ENCODE peak calls at places on chromosomes 5 and 9, in seven cellular contexts. W is cardiac fibroblast, B is hepatocyte, Q is fibroblast of the aortic adventitia, X is lower leg skin, O is fibroblast of pulmonary artery, V is K562. M is an unnamed sample.

GRCh38 chr5:64836190-64836750 is 67.5 kb downstream of the CWC27 start:
- DNase-seq in W (no peak), B (no peak), Q (peak), X (no peak), O (peak), V (no peak), M (no peak)

GRCh38 chr5:140145818-140146522 is 20.2 kb downstream of the IGIP start:
- DNase-seq in W (peak), B (peak), Q (peak), X (peak), O (peak), V (peak), M (peak)

GRCh38 chr9:94906181-94906580 is 179.7 kb downstream of the AOPEP start:
- DNase-seq in W (no peak), B (no peak), Q (no peak), X (no peak), O (no peak), V (no peak), M (no peak)

GRCh38 chr5:38926121-38926520 is 80.3 kb downstream of the OSMR start:
- DNase-seq in W (peak), B (no peak), Q (no peak), X (no peak), O (peak), V (no peak), M (peak)

GRCh38 chr5:116908537-116908936 is 333.9 kb upstream of the SEMA6A start:
- DNase-seq in W (no peak), B (no peak), Q (no peak), X (no peak), O (no peak), V (no peak), M (no peak)

GRCh38 chr9:15096959-15097358 is 186.7 kb upstream of the FREM1 start:
- DNase-seq in W (no peak), B (no peak), Q (no peak), X (no peak), O (no peak), V (no peak), M (no peak)

GRCh38 chr5:77316871-77317661 is 106.6 kb downstream of the PDE8B start:
- DNase-seq in W (peak), B (no peak), Q (no peak), X (no peak), O (no peak), V (no peak), M (peak)

GRCh38 chr9:77766587-77766986 is 118.5 kb upstream of the GNA14 start:
- DNase-seq in W (no peak), B (no peak), Q (no peak), X (no peak), O (no peak), V (no peak), M (no peak)

GRCh38 chr5:77991084-77991483 is 214.9 kb upstream of the TBCA start:
- DNase-seq in W (no peak), B (no peak), Q (no peak), X (no peak), O (no peak), V (no peak), M (no peak)

GRCh38 chr5:143880178-143880577 is 68.2 kb downstream of the HMHB1 start:
- DNase-seq in W (no peak), B (no peak), Q (no peak), X (no peak), O (no peak), V (no peak), M (no peak)

GRCh38 chr9:130172858-130173461 is 756 bp downstream of the NCS1 start:
- DNase-seq in W (no peak), B (peak), Q (no peak), X (no peak), O (no peak), V (peak), M (peak)

GRCh38 chr9:85741112-85741874 is 461 bp downstream of the AGTPBP1 start:
- DNase-seq in W (peak), B (peak), Q (peak), X (peak), O (peak), V (peak), M (peak)

GRCh38 chr5:84425365-84425764 is 40.7 kb upstream of the EDIL3 start:
- DNase-seq in W (no peak), B (no peak), Q (no peak), X (no peak), O (no peak), V (no peak), M (no peak)

GRCh38 chr9:98333703-98334582 is 78.5 kb upstream of the TBC1D2 start:
- DNase-seq in W (peak), B (no peak), Q (peak), X (peak), O (peak), V (peak), M (peak)

GRCh38 chr9:76900884-76901440 is 5.0 kb downstream of the PRUNE2 start:
- DNase-seq in W (peak), B (no peak), Q (no peak), X (no peak), O (no peak), V (no peak), M (no peak)

GRCh38 chr5:151757233-151758140 is 944 bp downstream of the ATOX1 start:
- DNase-seq in W (no peak), B (peak), Q (no peak), X (no peak), O (no peak), V (peak), M (peak)

GRCh38 chr9:132369421-132369820 is 14.6 kb upstream of the SETX start:
- DNase-seq in W (no peak), B (no peak), Q (no peak), X (no peak), O (no peak), V (no peak), M (no peak)
- H3K4me3 ChIP-seq in W (no peak), B (no peak), Q (no peak), X (no peak), O (no peak), V (no peak), M (no peak)

DNA sequence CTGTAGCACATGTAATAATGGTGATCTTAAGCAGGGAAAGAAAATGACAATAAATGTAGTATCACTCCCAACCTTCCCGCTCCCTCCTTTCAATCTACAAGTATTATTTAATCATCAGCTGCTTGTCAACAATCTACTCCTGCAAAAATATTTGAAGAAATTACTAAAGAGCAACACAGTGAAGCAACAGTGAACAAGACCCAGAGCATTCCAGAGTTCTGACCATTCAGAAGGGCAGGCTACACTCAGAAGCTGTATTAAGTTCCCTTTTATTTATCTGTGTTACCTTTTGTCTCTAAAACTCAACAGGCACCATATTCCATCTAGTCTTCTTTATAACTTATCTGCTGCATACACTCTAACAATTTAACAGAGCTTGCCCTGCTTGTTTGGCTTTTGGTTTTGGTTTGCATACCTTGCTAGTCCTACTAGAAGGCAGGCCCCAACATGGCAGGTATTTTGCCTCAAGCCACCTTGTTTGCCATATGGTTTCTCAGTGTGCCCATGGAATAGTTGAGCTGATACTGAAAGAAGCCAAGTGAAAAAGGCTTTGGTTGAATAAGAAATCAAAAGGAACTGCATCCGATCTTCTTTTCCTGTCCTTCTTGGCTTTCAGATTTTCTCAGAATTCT is 253.9 kb downstream of the CEMIP2 start:
- DNase-seq in W (no peak), B (no peak), Q (no peak), X (no peak), O (no peak), V (no peak), M (no peak)
- TF ChIP-seq CTCF in W (no peak), B (no peak), Q (no peak), X (no peak), O (no peak), V (no peak), M (no peak)

DNA sequence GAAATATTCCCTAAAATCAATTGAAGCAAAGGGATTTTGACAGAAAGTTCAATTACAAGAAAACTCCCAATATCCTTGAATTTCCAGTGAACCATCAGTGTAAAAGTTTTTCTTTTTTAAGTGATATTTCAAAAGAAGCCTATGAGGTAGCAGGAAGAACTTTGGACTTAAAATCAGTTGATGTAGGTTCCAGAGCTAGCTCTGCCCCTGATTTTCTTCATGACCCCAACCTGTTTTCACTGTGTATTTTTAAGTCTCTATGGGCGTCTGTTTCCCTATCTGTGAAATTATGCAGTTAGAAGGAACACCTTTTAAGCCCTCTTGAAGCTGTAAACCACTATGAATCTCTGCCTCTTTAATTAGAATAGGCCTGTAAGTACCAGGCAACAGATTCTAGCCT is 66.2 kb upstream of the SLC1A1 start:
- DNase-seq in W (no peak), B (no peak), Q (no peak), X (no peak), O (no peak), V (no peak), M (no peak)
- H3K4me3 ChIP-seq in W (no peak), B (no peak), Q (no peak), X (no peak), O (no peak), V (no peak), M (no peak)

GRCh38 chr9:127955294-127956015 is 17.8 kb upstream of the DPM2 start:
- DNase-seq in W (peak), B (peak), Q (no peak), X (peak), O (no peak), V (peak), M (no peak)
- TF ChIP-seq CTCF in W (no peak), B (peak), Q (peak), X (peak), O (peak), V (peak), M (no peak)

GRCh38 chr5:138491669-138492551 is 26.6 kb downstream of the EGR1 start:
- DNase-seq in W (peak), B (peak), Q (peak), X (peak), O (peak), V (peak), M (peak)
- H3K4me3 ChIP-seq in W (peak), B (peak), Q (peak), X (peak), O (peak), V (peak), M (peak)

DNA sequence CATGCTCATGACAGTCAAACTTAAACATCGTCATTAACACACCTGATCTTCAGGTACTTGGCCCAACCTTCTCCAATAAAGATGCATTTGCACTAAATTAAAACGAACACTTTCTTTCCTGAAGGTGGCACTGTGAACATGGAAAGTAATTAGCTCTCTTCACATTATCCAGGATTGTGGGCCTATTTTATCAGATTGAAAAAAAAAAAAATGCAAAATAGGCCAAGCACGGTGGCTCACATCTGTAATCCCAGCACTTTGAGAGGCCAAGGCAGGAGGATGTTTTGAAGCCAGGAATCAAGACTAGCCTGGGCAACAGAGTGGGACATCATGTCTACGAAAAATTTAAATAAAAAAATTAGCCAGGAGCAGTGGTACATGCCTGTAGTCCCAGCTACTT is 14.4 kb upstream of the CDC20B start:
- DNase-seq in W (no peak), B (peak), Q (no peak), X (no peak), O (peak), V (peak), M (no peak)
- TF ChIP-seq CTCF in W (peak), B (peak), Q (peak), X (no peak), O (peak), V (peak), M (no peak)

DNA sequence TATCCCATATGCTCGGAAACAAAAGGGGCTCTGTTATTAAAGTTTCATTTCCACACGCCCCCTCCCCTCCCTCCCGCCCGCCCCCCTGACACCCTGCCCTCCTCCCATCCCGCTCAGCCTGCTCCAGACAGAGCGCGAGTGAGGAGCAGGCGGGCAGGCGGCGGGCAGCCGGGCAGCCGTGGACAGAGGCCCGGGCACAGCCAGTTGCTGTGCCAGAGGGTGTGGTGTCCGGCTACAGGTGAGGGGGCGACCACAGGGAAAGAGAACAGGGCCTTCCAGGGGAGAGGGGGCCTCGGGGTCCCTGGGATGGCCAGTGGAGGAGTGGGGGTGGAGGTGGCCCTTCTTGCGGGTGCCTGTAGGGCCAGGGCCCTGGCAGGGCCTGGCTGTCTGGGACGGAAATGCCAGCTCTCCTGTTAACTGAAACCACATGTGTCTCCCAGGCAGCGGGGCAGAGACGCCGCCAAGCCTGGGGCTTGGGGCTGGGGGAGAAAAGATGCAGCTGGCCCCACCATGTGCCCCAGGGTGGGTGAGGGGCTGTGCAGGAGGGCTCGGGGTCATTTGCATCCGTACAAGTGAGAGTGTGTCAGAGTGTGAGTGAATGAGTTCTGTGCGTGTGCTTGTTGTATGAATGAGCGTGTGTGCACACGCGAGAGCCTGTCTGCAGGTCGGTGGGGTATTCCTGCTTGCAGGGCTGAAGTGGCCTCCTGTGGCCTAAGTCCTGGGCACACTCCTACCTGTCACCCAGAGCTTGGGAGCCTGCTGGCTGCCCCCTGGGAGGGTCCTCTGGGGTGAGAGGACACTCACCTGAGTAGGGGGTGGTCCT is 39.3 kb upstream of the SYNPO start:
- DNase-seq in W (no peak), B (no peak), Q (no peak), X (no peak), O (no peak), V (no peak), M (peak)
- H3K4me3 ChIP-seq in W (peak), B (no peak), Q (no peak), X (no peak), O (peak), V (no peak), M (no peak)